ENCODE peak calls at places on chromosomes 3 and 15, in nine cellular contexts. G is posterior cingulate gyrus; B is activated naive CD4-positive, alpha-beta T cell; W is choroid plexus epithelial cell; M is NCI-H1436 treated with DMSO at 0.1 percent for 48 hours; O is DMS79; A is fibroblast of pulmonary artery; X is A549; S is body of pancreas. E is an unnamed sample.

GRCh38 chr15:92122259-92122658 is 268.8 kb downstream of the SLCO3A1 start:
- DNase-seq in G (no peak), B (no peak), W (no peak), M (no peak), O (no peak), A (no peak), X (no peak), S (no peak), E (no peak)

GRCh38 chr3:37218206-37218605 is 43.8 kb upstream of the LRRFIP2 start:
- DNase-seq in G (no peak), B (no peak), W (no peak), M (no peak), O (peak), A (no peak), X (no peak), S (no peak), E (no peak)

GRCh38 chr15:49279481-49280186 is 109.6 kb downstream of the GALK2 start:
- DNase-seq in G (no peak), B (no peak), W (peak), M (no peak), O (no peak), A (no peak), X (no peak), S (no peak), E (peak)

GRCh38 chr15:74229686-74230085 is 6.4 kb upstream of the CCDC33 start:
- DNase-seq in G (no peak), B (no peak), W (no peak), M (no peak), O (no peak), A (no peak), X (no peak), S (no peak), E (no peak)

GRCh38 chr3:127261925-127262324 is 25.9 kb downstream of the PRR20G start:
- DNase-seq in G (no peak), B (no peak), W (no peak), M (no peak), O (no peak), A (no peak), X (no peak), S (no peak), E (no peak)

GRCh38 chr3:64329037-64329436 is 103.8 kb upstream of the PRICKLE2 start:
- DNase-seq in G (no peak), B (no peak), W (no peak), M (no peak), O (no peak), A (no peak), X (no peak), S (no peak), E (no peak)

GRCh38 chr15:22786868-22787698 is 639 bp downstream of the NIPA1 start:
- DNase-seq in G (peak), B (no peak), W (peak), M (no peak), O (no peak), A (peak), X (peak), S (peak), E (no peak)

GRCh38 chr3:44729384-44729910 is at the start of gene ZNF501:
- DNase-seq in G (peak), B (peak), W (peak), M (peak), O (peak), A (peak), X (no peak), S (peak), E (peak)

GRCh38 chr15:29889545-29890329 is 67.5 kb upstream of the TJP1 start:
- DNase-seq in G (no peak), B (no peak), W (no peak), M (no peak), O (no peak), A (no peak), X (no peak), S (no peak), E (no peak)

GRCh38 chr3:37519661-37520060 is 342.0 kb upstream of the CTDSPL start:
- DNase-seq in G (no peak), B (no peak), W (no peak), M (no peak), O (no peak), A (no peak), X (no peak), S (no peak), E (no peak)

GRCh38 chr3:194540268-194540937 is 53.6 kb upstream of the ATP13A3 start:
- DNase-seq in G (no peak), B (no peak), W (no peak), M (no peak), O (no peak), A (peak), X (no peak), S (peak), E (no peak)

GRCh38 chr3:72892081-72892763 is 4.4 kb downstream of the GXYLT2 start:
- DNase-seq in G (peak), B (no peak), W (peak), M (no peak), O (no peak), A (peak), X (no peak), S (no peak), E (peak)

GRCh38 chr15:95291878-95292472 is 1038.5 kb upstream of the NR2F2 start:
- DNase-seq in G (no peak), B (no peak), W (peak), M (no peak), O (no peak), A (peak), X (peak), S (no peak), E (peak)

GRCh38 chr15:68345481-68345880 is 67.9 kb downstream of the FEM1B start:
- DNase-seq in G (no peak), B (no peak), W (no peak), M (no peak), O (no peak), A (no peak), X (no peak), S (no peak), E (no peak)

GRCh38 chr3:177256991-177257390 is 59.7 kb upstream of the TBL1XR1 start:
- DNase-seq in G (no peak), B (no peak), W (peak), M (no peak), O (no peak), A (no peak), X (no peak), S (no peak), E (peak)

GRCh38 chr3:185722920-185723319 is 101.9 kb downstream of the IGF2BP2 start:
- DNase-seq in G (no peak), B (no peak), W (no peak), M (no peak), O (no peak), A (no peak), X (no peak), S (no peak), E (no peak)

GRCh38 chr3:12444582-12445468 is 39.5 kb upstream of the TSEN2 start:
- DNase-seq in G (no peak), B (no peak), W (peak), M (no peak), O (no peak), A (no peak), X (peak), S (no peak), E (peak)

GRCh38 chr3:189103208-189103607 is 68.6 kb upstream of the TPRG1 start:
- DNase-seq in G (no peak), B (no peak), W (no peak), M (no peak), O (no peak), A (no peak), X (no peak), S (no peak), E (peak)

E was measured in amniotic epithelial cell.